ENCODE peak calls at places on chromosomes 3 and 15, in nine cellular contexts. C is WERI-Rb-1, A is tibial nerve, Y is lung, N is GM13977, O is spleen, P is uterus, M is mesothelial cell of epicardium, T is PC-3. F is an unnamed sample.

GRCh38 chr3:38978729-38979128 is 73.0 kb downstream of the SCN11A start:
- DNase-seq in C (no peak), A (no peak), Y (no peak), N (no peak), O (no peak), P (no peak), M (no peak), T (no peak), F (no peak)

GRCh38 chr3:88912294-88913014 is 195.0 kb upstream of the EPHA3 start:
- DNase-seq in C (no peak), A (no peak), Y (no peak), N (no peak), O (no peak), P (no peak), M (no peak), T (no peak), F (no peak)

GRCh38 chr15:59349715-59350420 is 22.8 kb downstream of the MYO1E start:
- DNase-seq in C (no peak), A (no peak), Y (peak; percentile 46), N (no peak), O (no peak), P (peak; percentile 42), M (no peak), T (peak; percentile 88), F (peak; percentile 40)

GRCh38 chr3:120685411-120685810 is 3.4 kb upstream of the HGD start:
- DNase-seq in C (no peak), A (no peak), Y (no peak), N (no peak), O (no peak), P (no peak), M (no peak), T (no peak), F (no peak)

GRCh38 chr3:14552717-14553116 is 12.6 kb upstream of the GRIP2 start:
- DNase-seq in C (no peak), A (no peak), Y (no peak), N (no peak), O (peak; percentile 35), P (no peak), M (no peak), T (no peak), F (no peak)

GRCh38 chr3:70090322-70090913 is 90.9 kb downstream of the SAMMSON start:
- DNase-seq in C (no peak), A (peak; percentile 48), Y (no peak), N (peak; percentile 20), O (no peak), P (no peak), M (no peak), T (peak; percentile 37), F (peak; percentile 20)

GRCh38 chr3:17407576-17407975 is 334.9 kb downstream of the TBC1D5 start:
- DNase-seq in C (no peak), A (no peak), Y (no peak), N (no peak), O (no peak), P (no peak), M (no peak), T (no peak), F (no peak)

GRCh38 chr3:59935025-59935424 is 885.2 kb upstream of the CFAP20DC start:
- DNase-seq in C (no peak), A (no peak), Y (no peak), N (peak; percentile 52), O (no peak), P (no peak), M (no peak), T (no peak), F (peak; percentile 32)

GRCh38 chr3:40476478-40477470 is at the start of gene ZNF619:
- DNase-seq in C (peak; percentile 73), A (peak; percentile 55), Y (peak; percentile 77), N (peak; percentile 71), O (peak; percentile 94), P (peak; percentile 71), M (peak; percentile 29), T (peak; percentile 75), F (peak; percentile 86)

GRCh38 chr15:94168250-94168649 is 63.1 kb upstream of the MCTP2 start:
- DNase-seq in C (no peak), A (no peak), Y (no peak), N (no peak), O (no peak), P (no peak), M (no peak), T (peak; percentile 16), F (peak; percentile 21)
- TF ChIP-seq CTCF in C (peak; percentile 31), A (no peak), Y (no peak), N (peak; percentile 29), O (no peak), P (no peak), M (peak; percentile 24), T (peak; percentile 64), F (no peak)

DNA sequence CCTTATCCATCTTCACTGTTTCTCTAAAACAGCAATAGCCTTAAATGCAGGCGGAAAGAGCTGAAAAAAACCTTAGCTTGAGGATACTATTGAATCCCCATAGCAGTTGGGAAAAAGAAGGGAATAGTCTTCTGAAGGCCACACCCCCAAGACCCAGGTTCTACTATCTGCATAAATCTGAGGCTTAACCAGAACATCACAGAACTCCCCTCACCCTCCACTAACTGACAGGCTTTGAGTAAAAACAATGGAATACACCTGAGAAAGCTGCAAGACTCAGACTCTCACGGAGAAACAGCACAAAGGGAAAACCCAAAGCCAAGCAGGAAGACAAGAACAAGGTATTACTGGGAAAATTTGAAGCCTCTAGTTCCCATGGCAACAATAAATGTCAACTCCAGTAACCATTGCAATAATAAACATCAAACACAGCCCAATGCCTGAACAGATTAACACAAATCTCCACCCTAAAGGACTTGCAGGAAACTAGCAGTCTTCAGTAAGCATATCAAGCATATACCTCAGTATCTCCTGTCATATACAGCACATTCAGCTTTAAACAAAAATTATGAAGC is 56.4 kb downstream of the TMCC1 start:
- DNase-seq in C (no peak), A (no peak), Y (no peak), N (no peak), O (no peak), P (no peak), M (no peak), T (no peak), F (no peak)
- TF ChIP-seq CTCF in C (no peak), A (no peak), Y (no peak), N (no peak), O (no peak), P (no peak), M (no peak), T (no peak), F (no peak)

GRCh38 chr3:188402229-188402628 is 248.3 kb downstream of the LPP start:
- DNase-seq in C (no peak), A (no peak), Y (no peak), N (no peak), O (no peak), P (no peak), M (no peak), T (no peak), F (no peak)

GRCh38 chr3:188404701-188405100 is 250.7 kb downstream of the LPP start:
- DNase-seq in C (no peak), A (no peak), Y (no peak), N (no peak), O (peak; percentile 64), P (no peak), M (no peak), T (no peak), F (no peak)

GRCh38 chr3:188403404-188403803 is 249.4 kb downstream of the LPP start:
- DNase-seq in C (no peak), A (no peak), Y (no peak), N (no peak), O (no peak), P (no peak), M (no peak), T (no peak), F (no peak)

GRCh38 chr3:188401244-188401604 is 247.3 kb downstream of the LPP start:
- DNase-seq in C (no peak), A (no peak), Y (no peak), N (no peak), O (no peak), P (no peak), M (no peak), T (no peak), F (no peak)

DNA sequence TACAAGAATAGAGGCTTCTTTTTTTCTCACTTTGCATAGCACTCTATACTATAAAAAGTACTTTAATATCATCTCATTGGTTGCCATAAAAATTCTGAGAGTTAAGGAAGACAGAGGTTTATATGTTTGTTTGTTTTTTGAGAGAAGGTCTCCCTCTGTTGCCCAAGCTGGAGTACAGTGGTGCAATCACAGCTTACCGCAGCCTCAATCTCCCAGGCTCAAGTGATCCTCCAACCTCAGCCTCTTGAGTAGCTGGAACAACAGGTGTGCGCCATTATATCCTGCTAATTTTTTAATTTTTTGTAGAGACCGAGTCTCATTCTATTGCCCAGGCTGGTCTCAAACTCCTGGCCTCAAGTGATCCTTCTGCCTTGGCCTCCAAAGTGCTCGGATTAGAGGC is 250.2 kb downstream of the LPP start:
- DNase-seq in C (no peak), A (no peak), Y (no peak), N (no peak), O (no peak), P (no peak), M (no peak), T (no peak), F (no peak)
- TF ChIP-seq CTCF in C (no peak), A (no peak), Y (no peak), N (no peak), O (no peak), P (no peak), M (no peak), T (no peak), F (no peak)

GRCh38 chr3:98986073-98986472 is 84.6 kb upstream of the DCBLD2 start:
- DNase-seq in C (no peak), A (no peak), Y (no peak), N (no peak), O (no peak), P (no peak), M (no peak), T (peak; percentile 53), F (no peak)

GRCh38 chr3:98985406-98985805 is 83.9 kb upstream of the DCBLD2 start:
- DNase-seq in C (no peak), A (no peak), Y (no peak), N (no peak), O (no peak), P (no peak), M (no peak), T (peak; percentile 56), F (no peak)

GRCh38 chr3:98990657-98991056 is 89.2 kb upstream of the DCBLD2 start:
- DNase-seq in C (no peak), A (no peak), Y (no peak), N (no peak), O (no peak), P (no peak), M (no peak), T (no peak), F (no peak)

GRCh38 chr3:98994128-98994762 is 92.8 kb upstream of the DCBLD2 start:
- DNase-seq in C (no peak), A (peak; percentile 17), Y (no peak), N (no peak), O (no peak), P (no peak), M (no peak), T (peak; percentile 84), F (no peak)

DNA sequence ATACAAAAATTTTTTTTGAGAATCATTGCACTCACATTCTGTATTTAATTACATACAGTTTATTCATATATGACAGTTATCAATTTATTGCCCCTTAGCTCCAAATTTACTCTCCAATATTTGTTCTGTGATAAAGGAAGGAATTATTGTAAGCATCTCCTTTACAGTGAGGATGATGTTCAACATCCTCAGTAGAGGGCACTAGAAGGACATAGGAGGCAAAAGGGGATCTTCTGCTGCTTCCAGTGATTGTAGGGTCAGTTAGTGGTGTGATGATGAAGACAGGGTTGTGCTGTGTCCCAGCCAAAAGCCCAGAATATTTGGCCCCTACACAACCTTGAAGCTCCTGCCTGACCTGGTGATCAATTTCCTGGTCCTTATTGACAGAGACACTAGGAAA is 89.9 kb upstream of the DCBLD2 start:
- DNase-seq in C (no peak), A (no peak), Y (no peak), N (no peak), O (no peak), P (no peak), M (no peak), T (no peak), F (no peak)
- TF ChIP-seq CTCF in C (no peak), A (no peak), Y (no peak), N (peak; percentile 35), O (no peak), P (no peak), M (no peak), T (peak; percentile 55), F (peak; percentile 24)